ENCODE peak calls at places on chromosome 4, in five cellular contexts. One of them, this sample, is unnamed.

GRCh38 chr4:89598602-89599001 is 238.4 kb downstream of the SNCA start:
- DNase-seq in HEK293T: peak; percentile 23
- DNase-seq in NT2/D1: no peak
- DNase-seq in GM12878: no peak
- DNase-seq in H1: no peak
- DNase-seq in this sample: peak; percentile 15

GRCh38 chr4:6192245-6192644 is 8.1 kb downstream of the JAKMIP1 start:
- DNase-seq in HEK293T: no peak
- DNase-seq in NT2/D1: no peak
- DNase-seq in GM12878: no peak
- DNase-seq in H1: no peak
- DNase-seq in this sample: peak; percentile 39

GRCh38 chr4:100569196-100569595 is 51.4 kb upstream of the EMCN start:
- DNase-seq in HEK293T: no peak
- DNase-seq in NT2/D1: no peak
- DNase-seq in GM12878: no peak
- DNase-seq in H1: no peak
- DNase-seq in this sample: no peak

GRCh38 chr4:7697326-7697725 is 242.3 kb downstream of the AFAP1 start:
- DNase-seq in HEK293T: no peak
- DNase-seq in NT2/D1: no peak
- DNase-seq in GM12878: no peak
- DNase-seq in H1: no peak
- DNase-seq in this sample: no peak

GRCh38 chr4:159476886-159477285 is 374.0 kb downstream of the RAPGEF2 start:
- DNase-seq in HEK293T: no peak
- DNase-seq in NT2/D1: no peak
- DNase-seq in GM12878: no peak
- DNase-seq in H1: no peak
- DNase-seq in this sample: no peak

GRCh38 chr4:8173641-8174242 is 15.1 kb upstream of the ABLIM2 start:
- DNase-seq in HEK293T: no peak
- DNase-seq in NT2/D1: no peak
- DNase-seq in GM12878: no peak
- DNase-seq in H1: no peak
- DNase-seq in this sample: no peak

GRCh38 chr4:43496188-43496587 is 603.7 kb downstream of the GRXCR1 start:
- DNase-seq in HEK293T: no peak
- DNase-seq in NT2/D1: no peak
- DNase-seq in GM12878: no peak
- DNase-seq in H1: no peak
- DNase-seq in this sample: no peak

GRCh38 chr4:53987761-53988171 is 76.6 kb downstream of the CHIC2 start:
- DNase-seq in HEK293T: no peak
- DNase-seq in NT2/D1: no peak
- DNase-seq in GM12878: no peak
- DNase-seq in H1: no peak
- DNase-seq in this sample: peak; percentile 16

GRCh38 chr4:153156263-153156662 is 48.0 kb upstream of the TRIM2 start:
- DNase-seq in HEK293T: no peak
- DNase-seq in NT2/D1: no peak
- DNase-seq in GM12878: no peak
- DNase-seq in H1: no peak
- DNase-seq in this sample: no peak

GRCh38 chr4:169103966-169104412 is 93.9 kb upstream of the CBR4 start:
- DNase-seq in HEK293T: no peak
- DNase-seq in NT2/D1: peak; percentile 49
- DNase-seq in GM12878: no peak
- DNase-seq in H1: peak; percentile 59
- DNase-seq in this sample: no peak

GRCh38 chr4:9971711-9972110 is 49.6 kb downstream of the SLC2A9 start:
- DNase-seq in HEK293T: no peak
- DNase-seq in NT2/D1: no peak
- DNase-seq in GM12878: no peak
- DNase-seq in H1: no peak
- DNase-seq in this sample: no peak

GRCh38 chr4:1721666-1722550 is 587 bp downstream of the TACC3 start:
- DNase-seq in HEK293T: no peak
- DNase-seq in NT2/D1: no peak
- DNase-seq in GM12878: no peak
- DNase-seq in H1: no peak
- DNase-seq in this sample: no peak

GRCh38 chr4:144655491-144655890 is 9.5 kb downstream of the HHIP start:
- DNase-seq in HEK293T: no peak
- DNase-seq in NT2/D1: no peak
- DNase-seq in GM12878: no peak
- DNase-seq in H1: no peak
- DNase-seq in this sample: no peak

GRCh38 chr4:106317815-106318214 is 1.5 kb downstream of the AIMP1 start:
- DNase-seq in HEK293T: no peak
- DNase-seq in NT2/D1: no peak
- DNase-seq in GM12878: no peak
- DNase-seq in H1: no peak
- DNase-seq in this sample: no peak

GRCh38 chr4:106315968-106316772 is at the start of the genes AIMP1 and TBCK:
- DNase-seq in HEK293T: peak; percentile 76
- DNase-seq in NT2/D1: peak; percentile 74
- DNase-seq in GM12878: peak; percentile 72
- DNase-seq in H1: peak; percentile 90
- DNase-seq in this sample: peak; percentile 88

GRCh38 chr4:106315476-106315967 is 487 bp downstream of the TBCK start:
- DNase-seq in HEK293T: no peak
- DNase-seq in NT2/D1: no peak
- DNase-seq in GM12878: no peak
- DNase-seq in H1: no peak
- DNase-seq in this sample: peak; percentile 39

GRCh38 chr4:106318511-106318910 is 2.2 kb downstream of the AIMP1 start:
- DNase-seq in HEK293T: no peak
- DNase-seq in NT2/D1: no peak
- DNase-seq in GM12878: no peak
- DNase-seq in H1: no peak
- DNase-seq in this sample: no peak

GRCh38 chr4:106316773-106317409 is 541 bp downstream of the AIMP1 start:
- DNase-seq in HEK293T: no peak
- DNase-seq in NT2/D1: no peak
- DNase-seq in GM12878: no peak
- DNase-seq in H1: no peak
- DNase-seq in this sample: no peak
- TF ChIP-seq SUZ12 in HEK293T: no peak
- TF ChIP-seq SUZ12 in NT2/D1: no peak
- TF ChIP-seq SUZ12 in GM12878: no peak
- TF ChIP-seq SUZ12 in H1: no peak
- TF ChIP-seq SUZ12 in this sample: no peak

DNA sequence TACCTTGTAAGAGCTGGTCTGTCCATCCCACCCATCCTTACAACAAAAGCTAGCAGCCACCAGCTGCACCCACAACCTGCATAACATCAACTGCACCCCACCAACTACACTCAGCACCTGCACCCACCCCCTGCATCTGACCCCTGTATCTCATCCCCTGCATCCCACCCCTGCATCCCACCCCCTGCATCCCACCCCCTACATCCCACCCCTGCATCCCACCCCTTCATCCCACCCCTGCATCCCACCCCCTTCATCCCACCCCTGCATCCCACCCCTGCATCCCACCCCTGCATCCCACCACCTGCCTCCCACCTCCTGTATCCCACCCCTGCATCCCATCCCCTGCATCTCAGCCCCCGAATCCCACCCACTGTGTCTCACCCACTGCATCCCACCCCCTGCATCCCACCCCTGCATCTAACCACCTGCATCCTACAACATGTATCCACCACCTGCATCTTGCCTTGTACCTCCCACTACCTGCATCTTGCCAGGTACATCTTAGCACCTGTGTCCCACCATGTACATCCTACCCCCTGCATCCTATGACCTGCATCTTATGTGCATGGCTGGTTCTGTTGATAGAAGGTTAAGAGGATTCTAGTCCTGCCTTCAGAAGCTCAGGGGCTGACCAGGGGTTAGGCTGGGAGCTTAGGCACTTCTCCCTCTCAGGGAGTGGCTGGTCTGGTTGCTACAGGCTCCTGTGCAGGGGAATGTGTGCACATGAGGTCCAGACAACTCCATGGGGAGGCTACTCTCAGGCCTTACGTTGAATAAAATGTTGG is 9.4 kb downstream of the TMEM271 start:
- DNase-seq in HEK293T: no peak
- DNase-seq in NT2/D1: no peak
- DNase-seq in GM12878: no peak
- DNase-seq in H1: no peak
- DNase-seq in this sample: no peak
- TF ChIP-seq SUZ12 in HEK293T: no peak
- TF ChIP-seq SUZ12 in NT2/D1: no peak
- TF ChIP-seq SUZ12 in GM12878: no peak
- TF ChIP-seq SUZ12 in H1: no peak
- TF ChIP-seq SUZ12 in this sample: no peak

DNA sequence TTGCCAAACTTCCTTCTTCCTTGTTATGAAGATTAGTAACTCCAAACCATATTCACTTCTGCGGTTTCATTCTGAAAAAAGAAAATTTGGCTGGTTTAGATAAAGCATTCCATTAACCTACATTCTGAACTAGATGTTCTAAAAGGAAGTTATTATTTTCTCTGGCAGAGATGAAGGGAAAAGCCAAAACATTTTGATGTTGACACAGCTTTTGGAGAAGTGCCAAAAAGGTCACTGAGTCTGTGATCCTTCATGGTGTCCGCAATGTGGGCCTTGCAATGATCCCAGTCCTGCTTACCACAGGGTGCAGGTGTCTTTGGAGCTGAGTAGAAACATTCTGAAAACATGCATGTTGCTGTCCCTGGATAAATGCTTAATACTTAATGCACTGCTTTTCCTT is 36.0 kb downstream of the CXCL8 start:
- DNase-seq in HEK293T: no peak
- DNase-seq in NT2/D1: no peak
- DNase-seq in GM12878: no peak
- DNase-seq in H1: no peak
- DNase-seq in this sample: peak; percentile 16
- TF ChIP-seq SUZ12 in HEK293T: no peak
- TF ChIP-seq SUZ12 in NT2/D1: no peak
- TF ChIP-seq SUZ12 in GM12878: no peak
- TF ChIP-seq SUZ12 in H1: no peak
- TF ChIP-seq SUZ12 in this sample: no peak

DNA sequence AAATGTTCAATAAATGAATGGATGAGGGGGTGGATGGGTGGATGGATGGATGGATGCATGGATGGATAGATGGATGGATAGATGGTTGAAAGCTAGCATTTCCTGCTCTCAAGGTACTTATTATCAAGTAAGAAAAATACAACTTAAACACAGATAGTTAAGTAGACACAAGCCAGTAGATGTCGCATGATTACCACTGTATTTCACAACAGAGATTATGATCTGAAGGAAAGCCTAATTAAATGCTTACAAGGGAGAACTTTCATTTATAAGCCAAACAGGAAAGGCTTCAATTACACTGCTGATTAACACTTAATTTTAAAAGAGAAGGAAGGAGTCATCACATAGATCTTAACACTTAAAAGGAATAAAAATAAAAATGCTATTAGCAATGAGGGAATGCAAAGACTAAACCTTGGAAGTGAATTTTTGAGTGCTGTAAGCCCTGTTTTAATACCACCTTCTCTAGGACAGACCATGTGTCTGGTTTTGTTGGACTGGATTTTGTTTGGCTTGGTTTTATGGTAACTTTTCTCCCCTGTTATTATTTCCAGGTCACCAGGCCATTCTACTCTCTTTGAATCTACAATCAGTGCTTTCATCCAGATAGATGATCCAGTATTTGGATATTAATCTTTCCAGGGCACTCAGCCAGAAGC is 75.4 kb upstream of the SLC39A8 start:
- DNase-seq in HEK293T: no peak
- DNase-seq in NT2/D1: no peak
- DNase-seq in GM12878: no peak
- DNase-seq in H1: no peak
- DNase-seq in this sample: peak; percentile 7
- TF ChIP-seq SUZ12 in HEK293T: no peak
- TF ChIP-seq SUZ12 in NT2/D1: no peak
- TF ChIP-seq SUZ12 in GM12878: no peak
- TF ChIP-seq SUZ12 in H1: no peak
- TF ChIP-seq SUZ12 in this sample: no peak

This sample was measured in HepG2.